ENCODE peak calls at places on chromosomes 13 and 19, in five cellular contexts. C is activated CD4-positive, alpha-beta T cell treated with anti-CD3 and anti-CD28 coated beads for 1 hour; K is COLO829; Z is NCI-H82; U is astrocyte of the spinal cord. Q is an unnamed sample.
A peak's percentile ranks its signal among the peaks of the same experiment; 100 is the strongest.

GRCh38 chr13:21949818-21950429 is 279.1 kb downstream of the FGF9 start:
- DNase-seq in K (no peak), Z (no peak), C (no peak), U (no peak), Q (no peak)

GRCh38 chr13:50993908-50994307 is 84.3 kb downstream of the RNASEH2B start:
- DNase-seq in K (no peak), C (no peak), Z (no peak), U (no peak), Q (no peak)

GRCh38 chr19:10262771-10263170 is 8.1 kb upstream of the ICAM1 start:
- DNase-seq in K (no peak), Z (no peak), U (no peak), C (no peak), Q (no peak)

GRCh38 chr19:42229855-42230331 is 9.8 kb downstream of the ZNF526 start:
- DNase-seq in C (no peak), U (no peak), K (no peak), Z (peak; percentile 98), Q (no peak)

GRCh38 chr19:49133621-49134454 is 14.5 kb downstream of the PPFIA3 start:
- DNase-seq in C (no peak), K (no peak), U (peak; percentile 35), Z (peak; percentile 16), Q (no peak)

GRCh38 chr13:55572862-55573261 is 1567.9 kb upstream of the PRR20A start:
- DNase-seq in K (no peak), Z (no peak), U (no peak), C (no peak), Q (no peak)

GRCh38 chr19:41311072-41311471 is 1.1 kb downstream of the CCDC97 start:
- DNase-seq in K (no peak), C (no peak), Z (no peak), U (no peak), Q (peak; percentile 1)

GRCh38 chr19:42185281-42185680 is 32.2 kb downstream of the DEDD2 start:
- DNase-seq in C (no peak), K (no peak), Z (no peak), U (no peak), Q (no peak)

GRCh38 chr13:107864543-107865460 is 350.5 kb downstream of the LIG4 start:
- DNase-seq in Z (peak; percentile 64), U (peak; percentile 78), K (peak; percentile 8), C (no peak), Q (peak; percentile 65)

GRCh38 chr13:98353750-98354149 is 176.7 kb upstream of the RNF113B start:
- DNase-seq in Z (no peak), K (no peak), U (peak; percentile 32), C (no peak), Q (peak; percentile 16)

GRCh38 chr19:39843919-39844793 is 2.0 kb downstream of the FBL start:
- DNase-seq in Z (peak; percentile 55), C (no peak), K (peak; percentile 51), U (peak; percentile 61), Q (peak; percentile 38)

GRCh38 chr13:106376411-106377112 is 158.9 kb downstream of the EFNB2 start:
- DNase-seq in Z (no peak), U (peak; percentile 98), K (peak; percentile 56), C (no peak), Q (peak; percentile 87)

GRCh38 chr13:44184740-44185139 is 188.9 kb upstream of the SERP2 start:
- DNase-seq in K (no peak), C (no peak), Z (no peak), U (no peak), Q (no peak)

GRCh38 chr13:62837895-62838294 is 1422.2 kb upstream of the PCDH20 start:
- DNase-seq in K (no peak), C (no peak), U (peak; percentile 63), Z (no peak), Q (no peak)

GRCh38 chr13:99859178-99860177 is 112.1 kb downstream of the ZIC5 start:
- DNase-seq in C (no peak), K (no peak), Z (peak; percentile 33), U (no peak), Q (no peak)

GRCh38 chr19:3100747-3101730 is 6.9 kb downstream of the GNA11 start:
- DNase-seq in C (no peak), U (no peak), Z (no peak), K (no peak), Q (no peak)

GRCh38 chr13:39297023-39297422 is 258.8 kb downstream of the NHLRC3 start:
- DNase-seq in C (no peak), U (no peak), Z (no peak), K (no peak), Q (no peak)

GRCh38 chr13:32267836-32268439 is 47.2 kb downstream of the ZAR1L start:
- DNase-seq in K (no peak), U (no peak), C (peak; percentile 29), Z (peak; percentile 20), Q (no peak)

GRCh38 chr13:31209819-31210209 is 10.0 kb downstream of the B3GLCT start:
- DNase-seq in U (no peak), K (no peak), Z (peak; percentile 60), C (no peak), Q (no peak)

GRCh38 chr13:97928306-97928705 is 25.2 kb upstream of the IPO5 start:
- DNase-seq in K (no peak), Z (no peak), U (no peak), C (no peak), Q (no peak)

GRCh38 chr19:47623921-47624391 is 15.0 kb downstream of the BICRA start:
- DNase-seq in U (no peak), C (no peak), Z (peak; percentile 21), K (no peak), Q (no peak)

GRCh38 chr19:10625003-10625761 is at the start of gene SLC44A2:
- DNase-seq in K (peak; percentile 21), U (peak; percentile 61), C (no peak), Z (peak; percentile 18), Q (no peak)

GRCh38 chr19:44072543-44073401 is 813 bp downstream of the ZNF284 start:
- DNase-seq in K (peak; percentile 3), U (no peak), Z (peak; percentile 37), C (no peak), Q (peak; percentile 16)

GRCh38 chr13:102556806-102557205 is 40.0 kb upstream of the TPP2 start:
- DNase-seq in U (no peak), K (no peak), Z (peak; percentile 40), C (no peak), Q (no peak)

Q was measured in kidney glomerular epithelial cell.